ENCODE peak calls at places on chromosome 17, in seven cellular contexts. One of them, this sample, is unnamed.

GRCh38 chr17:9386401-9386800 is 189.2 kb downstream of the STX8 start:
- DNase-seq in uterus: no peak
- DNase-seq in A549: no peak
- DNase-seq in endodermal cell: no peak
- DNase-seq in cardiac muscle cell: no peak
- DNase-seq in PC-3: no peak
- DNase-seq in left ventricle myocardium inferior: no peak
- DNase-seq in this sample: no peak

GRCh38 chr17:66569572-66569971 is 265.3 kb upstream of the CACNG5 start:
- DNase-seq in cardiac muscle cell: no peak
- DNase-seq in left ventricle myocardium inferior: no peak
- DNase-seq in PC-3: no peak
- DNase-seq in endodermal cell: no peak
- DNase-seq in A549: no peak
- DNase-seq in uterus: no peak
- DNase-seq in this sample: no peak

GRCh38 chr17:17736205-17737183 is 55.2 kb downstream of the RAI1 start:
- DNase-seq in uterus: no peak
- DNase-seq in A549: no peak
- DNase-seq in PC-3: no peak
- DNase-seq in endodermal cell: no peak
- DNase-seq in cardiac muscle cell: peak; percentile 38
- DNase-seq in left ventricle myocardium inferior: no peak
- DNase-seq in this sample: no peak

GRCh38 chr17:16407911-16408588 is 7.3 kb upstream of the TRPV2 start:
- DNase-seq in A549: no peak
- DNase-seq in left ventricle myocardium inferior: peak; percentile 64
- DNase-seq in cardiac muscle cell: peak; percentile 65
- DNase-seq in PC-3: peak; percentile 47
- DNase-seq in uterus: peak; percentile 67
- DNase-seq in endodermal cell: peak; percentile 83
- DNase-seq in this sample: peak; percentile 58

GRCh38 chr17:42985225-42985624 is 4.9 kb downstream of the RUNDC1 start:
- DNase-seq in uterus: no peak
- DNase-seq in cardiac muscle cell: no peak
- DNase-seq in left ventricle myocardium inferior: no peak
- DNase-seq in endodermal cell: no peak
- DNase-seq in PC-3: no peak
- DNase-seq in A549: no peak
- DNase-seq in this sample: no peak

GRCh38 chr17:73663614-73664013 is 19.4 kb upstream of the SDK2 start:
- DNase-seq in endodermal cell: no peak
- DNase-seq in PC-3: no peak
- DNase-seq in left ventricle myocardium inferior: no peak
- DNase-seq in A549: no peak
- DNase-seq in cardiac muscle cell: no peak
- DNase-seq in uterus: no peak
- DNase-seq in this sample: no peak

GRCh38 chr17:55996826-55997225 is 156.4 kb upstream of the ANKFN1 start:
- DNase-seq in PC-3: no peak
- DNase-seq in left ventricle myocardium inferior: no peak
- DNase-seq in A549: no peak
- DNase-seq in cardiac muscle cell: no peak
- DNase-seq in uterus: no peak
- DNase-seq in endodermal cell: no peak
- DNase-seq in this sample: no peak

GRCh38 chr17:28819582-28819981 is 23.0 kb downstream of the FAM222B start:
- DNase-seq in PC-3: no peak
- DNase-seq in A549: no peak
- DNase-seq in left ventricle myocardium inferior: no peak
- DNase-seq in cardiac muscle cell: no peak
- DNase-seq in uterus: no peak
- DNase-seq in endodermal cell: no peak
- DNase-seq in this sample: no peak

GRCh38 chr17:48352630-48353029 is 77.4 kb downstream of the SKAP1 start:
- DNase-seq in endodermal cell: no peak
- DNase-seq in A549: no peak
- DNase-seq in PC-3: peak; percentile 39
- DNase-seq in left ventricle myocardium inferior: no peak
- DNase-seq in cardiac muscle cell: no peak
- DNase-seq in uterus: no peak
- DNase-seq in this sample: no peak

GRCh38 chr17:78421534-78422266 is 43.3 kb downstream of the PGS1 start:
- DNase-seq in left ventricle myocardium inferior: peak; percentile 76
- DNase-seq in PC-3: peak; percentile 87
- DNase-seq in uterus: peak; percentile 79
- DNase-seq in A549: peak; percentile 95
- DNase-seq in endodermal cell: peak; percentile 97
- DNase-seq in cardiac muscle cell: peak; percentile 79
- DNase-seq in this sample: peak; percentile 78

GRCh38 chr17:21549107-21549687 is 143.1 kb upstream of the KCNJ18 start:
- DNase-seq in left ventricle myocardium inferior: no peak
- DNase-seq in uterus: no peak
- DNase-seq in PC-3: peak; percentile 40
- DNase-seq in A549: no peak
- DNase-seq in cardiac muscle cell: peak; percentile 64
- DNase-seq in endodermal cell: no peak
- DNase-seq in this sample: no peak

GRCh38 chr17:28347261-28347891 is 10.0 kb downstream of the POLDIP2 start:
- DNase-seq in cardiac muscle cell: peak; percentile 94
- DNase-seq in A549: no peak
- DNase-seq in endodermal cell: peak; percentile 75
- DNase-seq in left ventricle myocardium inferior: no peak
- DNase-seq in PC-3: peak; percentile 92
- DNase-seq in uterus: no peak
- DNase-seq in this sample: no peak

GRCh38 chr17:45227101-45227591 is 5.5 kb downstream of the FMNL1 start:
- DNase-seq in uterus: no peak
- DNase-seq in PC-3: no peak
- DNase-seq in left ventricle myocardium inferior: no peak
- DNase-seq in A549: no peak
- DNase-seq in cardiac muscle cell: no peak
- DNase-seq in endodermal cell: no peak
- DNase-seq in this sample: peak; percentile 46

GRCh38 chr17:537133-537532 is 177.5 kb downstream of the VPS53 start:
- DNase-seq in A549: no peak
- DNase-seq in endodermal cell: peak; percentile 71
- DNase-seq in left ventricle myocardium inferior: no peak
- DNase-seq in cardiac muscle cell: no peak
- DNase-seq in uterus: no peak
- DNase-seq in PC-3: no peak
- DNase-seq in this sample: no peak

GRCh38 chr17:63476494-63476856 is 386 bp upstream of the ACE start:
- DNase-seq in PC-3: peak; percentile 24
- DNase-seq in A549: no peak
- DNase-seq in endodermal cell: peak; percentile 91
- DNase-seq in uterus: no peak
- DNase-seq in left ventricle myocardium inferior: no peak
- DNase-seq in cardiac muscle cell: peak; percentile 38
- DNase-seq in this sample: no peak

GRCh38 chr17:4490637-4491061 is 8.0 kb upstream of the SPNS2 start:
- DNase-seq in cardiac muscle cell: no peak
- DNase-seq in PC-3: no peak
- DNase-seq in left ventricle myocardium inferior: no peak
- DNase-seq in uterus: no peak
- DNase-seq in endodermal cell: no peak
- DNase-seq in A549: no peak
- DNase-seq in this sample: no peak

GRCh38 chr17:16328997-16329396 is 24.3 kb downstream of the CENPV start:
- DNase-seq in PC-3: peak; percentile 34
- DNase-seq in A549: peak; percentile 63
- DNase-seq in endodermal cell: peak; percentile 67
- DNase-seq in left ventricle myocardium inferior: no peak
- DNase-seq in cardiac muscle cell: peak; percentile 3
- DNase-seq in uterus: no peak
- DNase-seq in this sample: peak; percentile 31

GRCh38 chr17:46097497-46097896 is 95.7 kb downstream of the KANSL1 start:
- DNase-seq in left ventricle myocardium inferior: no peak
- DNase-seq in endodermal cell: no peak
- DNase-seq in uterus: no peak
- DNase-seq in A549: no peak
- DNase-seq in cardiac muscle cell: peak; percentile 57
- DNase-seq in PC-3: no peak
- DNase-seq in this sample: no peak

GRCh38 chr17:22102177-22102576 is 409.9 kb downstream of the KCNJ18 start:
- DNase-seq in A549: no peak
- DNase-seq in cardiac muscle cell: no peak
- DNase-seq in endodermal cell: no peak
- DNase-seq in PC-3: no peak
- DNase-seq in uterus: no peak
- DNase-seq in left ventricle myocardium inferior: no peak
- DNase-seq in this sample: no peak

GRCh38 chr17:27246537-27246936 is 47.4 kb upstream of the WSB1 start:
- DNase-seq in A549: no peak
- DNase-seq in endodermal cell: no peak
- DNase-seq in PC-3: no peak
- DNase-seq in left ventricle myocardium inferior: no peak
- DNase-seq in uterus: no peak
- DNase-seq in cardiac muscle cell: no peak
- DNase-seq in this sample: no peak

GRCh38 chr17:65449495-65449894 is 112.0 kb downstream of the AXIN2 start:
- DNase-seq in left ventricle myocardium inferior: no peak
- DNase-seq in endodermal cell: no peak
- DNase-seq in PC-3: no peak
- DNase-seq in uterus: no peak
- DNase-seq in A549: no peak
- DNase-seq in cardiac muscle cell: no peak
- DNase-seq in this sample: no peak

GRCh38 chr17:39555368-39555767 is 52.4 kb downstream of the NEUROD2 start:
- DNase-seq in cardiac muscle cell: no peak
- DNase-seq in endodermal cell: no peak
- DNase-seq in uterus: no peak
- DNase-seq in A549: no peak
- DNase-seq in PC-3: no peak
- DNase-seq in left ventricle myocardium inferior: no peak
- DNase-seq in this sample: no peak

GRCh38 chr17:37447641-37448040 is 41.0 kb downstream of the TADA2A start:
- DNase-seq in A549: peak; percentile 26
- DNase-seq in uterus: no peak
- DNase-seq in PC-3: peak; percentile 55
- DNase-seq in endodermal cell: no peak
- DNase-seq in left ventricle myocardium inferior: no peak
- DNase-seq in cardiac muscle cell: no peak
- DNase-seq in this sample: no peak

GRCh38 chr17:63029520-63029919 is 63.5 kb downstream of the TANC2 start:
- DNase-seq in uterus: no peak
- DNase-seq in endodermal cell: no peak
- DNase-seq in cardiac muscle cell: peak; percentile 34
- DNase-seq in PC-3: peak; percentile 62
- DNase-seq in A549: no peak
- DNase-seq in left ventricle myocardium inferior: no peak
- DNase-seq in this sample: no peak

GRCh38 chr17:45394913-45395568 is 37.6 kb downstream of the ARHGAP27 start:
- DNase-seq in A549: peak; percentile 95
- DNase-seq in cardiac muscle cell: peak; percentile 95
- DNase-seq in endodermal cell: peak; percentile 98
- DNase-seq in uterus: peak; percentile 65
- DNase-seq in PC-3: peak; percentile 61
- DNase-seq in left ventricle myocardium inferior: peak; percentile 54
- DNase-seq in this sample: peak; percentile 61

GRCh38 chr17:51362818-51363598 is 102.7 kb downstream of the UTP18 start:
- DNase-seq in uterus: no peak
- DNase-seq in left ventricle myocardium inferior: no peak
- DNase-seq in endodermal cell: peak; percentile 69
- DNase-seq in cardiac muscle cell: peak; percentile 38
- DNase-seq in A549: no peak
- DNase-seq in PC-3: peak; percentile 24
- DNase-seq in this sample: no peak

GRCh38 chr17:39739020-39739884 is 1.5 kb downstream of the GRB7 start:
- DNase-seq in left ventricle myocardium inferior: no peak
- DNase-seq in PC-3: peak; percentile 72
- DNase-seq in cardiac muscle cell: no peak
- DNase-seq in A549: peak; percentile 95
- DNase-seq in uterus: peak; percentile 36
- DNase-seq in endodermal cell: peak; percentile 95
- DNase-seq in this sample: peak; percentile 97

GRCh38 chr17:35051183-35051578 is 12.3 kb downstream of the RFFL start:
- DNase-seq in uterus: no peak
- DNase-seq in cardiac muscle cell: peak; percentile 12
- DNase-seq in endodermal cell: no peak
- DNase-seq in A549: no peak
- DNase-seq in left ventricle myocardium inferior: no peak
- DNase-seq in PC-3: no peak
- DNase-seq in this sample: peak; percentile 77
- H3K4me3 ChIP-seq in uterus: no peak overlapping the region
- H3K4me3 ChIP-seq in cardiac muscle cell: no peak overlapping the region
- H3K4me3 ChIP-seq in endodermal cell: no peak overlapping the region
- H3K4me3 ChIP-seq in A549: no peak overlapping the region
- H3K4me3 ChIP-seq in left ventricle myocardium inferior: peak overlapping the region; percentile 7
- H3K4me3 ChIP-seq in PC-3: no peak overlapping the region
- H3K4me3 ChIP-seq in this sample: no peak overlapping the region

GRCh38 chr17:74760404-74761105 is 12.1 kb downstream of the NHERF1 start:
- DNase-seq in cardiac muscle cell: no peak
- DNase-seq in endodermal cell: no peak
- DNase-seq in PC-3: no peak
- DNase-seq in A549: no peak
- DNase-seq in uterus: no peak
- DNase-seq in left ventricle myocardium inferior: no peak
- DNase-seq in this sample: no peak
- H3K4me1 ChIP-seq in cardiac muscle cell: peaks cover 60% of the 10 kb centered on the region
- H3K4me1 ChIP-seq in endodermal cell: peaks cover 36% of the 10 kb centered on the region
- H3K4me1 ChIP-seq in PC-3: peaks cover 21% of the 10 kb centered on the region
- H3K4me1 ChIP-seq in A549: peaks cover 74% of the 10 kb centered on the region
- H3K4me1 ChIP-seq in uterus: no peaks in the 10 kb centered on the region
- H3K4me1 ChIP-seq in left ventricle myocardium inferior: peaks cover 89% of the 10 kb centered on the region
- H3K4me1 ChIP-seq in this sample: peaks cover 26% of the 10 kb centered on the region

GRCh38 chr17:57010495-57010894 is 32.6 kb downstream of the SCPEP1 start:
- DNase-seq in A549: no peak
- DNase-seq in endodermal cell: no peak
- DNase-seq in cardiac muscle cell: no peak
- DNase-seq in uterus: no peak
- DNase-seq in left ventricle myocardium inferior: no peak
- DNase-seq in PC-3: no peak
- DNase-seq in this sample: no peak
- H3K4me3 ChIP-seq in A549: no peak overlapping the region
- H3K4me3 ChIP-seq in endodermal cell: no peak overlapping the region
- H3K4me3 ChIP-seq in cardiac muscle cell: no peak overlapping the region
- H3K4me3 ChIP-seq in uterus: no peak overlapping the region
- H3K4me3 ChIP-seq in left ventricle myocardium inferior: no peak overlapping the region
- H3K4me3 ChIP-seq in PC-3: peak overlapping the region; percentile 36
- H3K4me3 ChIP-seq in this sample: no peak overlapping the region

GRCh38 chr17:7943291-7943690 is 11.3 kb downstream of the CNTROB start:
- DNase-seq in A549: no peak
- DNase-seq in cardiac muscle cell: no peak
- DNase-seq in left ventricle myocardium inferior: no peak
- DNase-seq in PC-3: no peak
- DNase-seq in uterus: no peak
- DNase-seq in endodermal cell: no peak
- DNase-seq in this sample: no peak
- H3K4me1 ChIP-seq in A549: no peaks in the 10 kb centered on the region
- H3K4me1 ChIP-seq in cardiac muscle cell: no peaks in the 10 kb centered on the region
- H3K4me1 ChIP-seq in left ventricle myocardium inferior: no peaks in the 10 kb centered on the region
- H3K4me1 ChIP-seq in PC-3: no peaks in the 10 kb centered on the region
- H3K4me1 ChIP-seq in uterus: no peaks in the 10 kb centered on the region
- H3K4me1 ChIP-seq in endodermal cell: no peaks in the 10 kb centered on the region
- H3K4me1 ChIP-seq in this sample: no peaks in the 10 kb centered on the region

This sample was measured in small intestine.